ENCODE peak calls at places on chromosomes 3 and 15, in six cellular contexts. L is HEK293T; V is stimulated activated CD4-positive, alpha-beta T cell treated with anti-CD3 and anti-CD28 coated beads, Interleukin-4, amount 100 ng/mL, for 1 hour; I is activated gamma-delta T cell treated with Interleukin-2 at 50 U/mL for 16 hours; J is C1 segment of cervical spinal cord; Q is epithelial cell of proximal tubule. C is an unnamed sample.

GRCh38 chr3:176967525-176967924 is 229.8 kb downstream of the TBL1XR1 start:
- DNase-seq in I (no peak), V (no peak), L (no peak), J (no peak), Q (no peak), C (no peak)

GRCh38 chr15:94671845-94672524 is 440.6 kb downstream of the MCTP2 start:
- DNase-seq in I (no peak), Q (no peak), V (no peak), J (peak), L (peak), C (no peak)

GRCh38 chr15:101684384-101684783 is 32.2 kb upstream of the TM2D3 start:
- DNase-seq in V (no peak), J (no peak), L (no peak), I (no peak), Q (no peak), C (no peak)

GRCh38 chr3:122774564-122774963 is 19.1 kb downstream of the HSPBAP1 start:
- DNase-seq in V (no peak), Q (no peak), L (no peak), I (no peak), J (no peak), C (no peak)

GRCh38 chr15:52379395-52380111 is 83.9 kb upstream of the MYO5C start:
- DNase-seq in I (no peak), L (no peak), Q (no peak), J (no peak), V (no peak), C (no peak)

GRCh38 chr3:155995525-155996370 is 124.6 kb upstream of the KCNAB1 start:
- DNase-seq in J (no peak), L (peak), I (no peak), V (no peak), Q (no peak), C (peak)

GRCh38 chr15:91593081-91593480 is 260.4 kb upstream of the SLCO3A1 start:
- DNase-seq in L (no peak), Q (no peak), V (no peak), I (no peak), J (no peak), C (no peak)

GRCh38 chr3:134294302-134294925 is 43.8 kb upstream of the RYK start:
- DNase-seq in Q (no peak), J (no peak), L (no peak), I (peak), V (peak), C (peak)

GRCh38 chr3:129975332-129976090 is 991 bp downstream of the TRH start:
- DNase-seq in Q (no peak), J (no peak), L (no peak), V (peak), I (peak), C (no peak)

GRCh38 chr15:25903024-25903581 is 40.0 kb upstream of the ATP10A start:
- DNase-seq in I (no peak), V (no peak), Q (no peak), J (no peak), L (no peak), C (peak)

GRCh38 chr3:50267280-50267913 is 1.6 kb upstream of the SEMA3B start:
- DNase-seq in Q (no peak), I (no peak), L (peak), V (no peak), J (peak), C (no peak)

C was measured in immature natural killer cell.